ENCODE peak calls at places on chromosomes 3 and 15, in nine cellular contexts. One of them, this sample, is unnamed.

GRCh38 chr3:15055019-15055557 is 10.0 kb downstream of the MRPS25 start:
- DNase-seq in psoas muscle: no peak
- DNase-seq in heart right ventricle: no peak
- DNase-seq in iPS DF 6.9: no peak
- DNase-seq in small intestine: peak; percentile 46
- DNase-seq in Caco-2: no peak
- DNase-seq in left lung: no peak
- DNase-seq in thoracic aorta: no peak
- DNase-seq in tibial artery: no peak
- DNase-seq in this sample: no peak

GRCh38 chr3:43373588-43373935 is 87.2 kb downstream of the SNRK start:
- DNase-seq in thoracic aorta: no peak
- DNase-seq in iPS DF 6.9: no peak
- DNase-seq in tibial artery: no peak
- DNase-seq in heart right ventricle: no peak
- DNase-seq in psoas muscle: no peak
- DNase-seq in small intestine: no peak
- DNase-seq in Caco-2: no peak
- DNase-seq in left lung: no peak
- DNase-seq in this sample: no peak

GRCh38 chr15:67850995-67851535 is 11.2 kb upstream of the RNU6-1 start:
- DNase-seq in tibial artery: no peak
- DNase-seq in psoas muscle: no peak
- DNase-seq in iPS DF 6.9: no peak
- DNase-seq in left lung: no peak
- DNase-seq in heart right ventricle: no peak
- DNase-seq in small intestine: no peak
- DNase-seq in Caco-2: no peak
- DNase-seq in thoracic aorta: no peak
- DNase-seq in this sample: no peak

GRCh38 chr15:77506311-77507150 is 85.8 kb downstream of the HMG20A start:
- DNase-seq in small intestine: peak; percentile 54
- DNase-seq in heart right ventricle: peak; percentile 91
- DNase-seq in tibial artery: peak; percentile 74
- DNase-seq in left lung: no peak
- DNase-seq in Caco-2: no peak
- DNase-seq in psoas muscle: peak; percentile 75
- DNase-seq in iPS DF 6.9: no peak
- DNase-seq in thoracic aorta: no peak
- DNase-seq in this sample: peak; percentile 76

GRCh38 chr3:171261487-171261886 is 198.7 kb downstream of the TNIK start:
- DNase-seq in iPS DF 6.9: no peak
- DNase-seq in left lung: no peak
- DNase-seq in Caco-2: no peak
- DNase-seq in thoracic aorta: no peak
- DNase-seq in small intestine: peak; percentile 84
- DNase-seq in tibial artery: no peak
- DNase-seq in psoas muscle: no peak
- DNase-seq in heart right ventricle: no peak
- DNase-seq in this sample: peak; percentile 39

GRCh38 chr15:39426552-39427532 is 154.0 kb upstream of the THBS1 start:
- DNase-seq in tibial artery: peak; percentile 75
- DNase-seq in iPS DF 6.9: no peak
- DNase-seq in psoas muscle: peak; percentile 60
- DNase-seq in Caco-2: no peak
- DNase-seq in left lung: peak; percentile 89
- DNase-seq in heart right ventricle: peak; percentile 44
- DNase-seq in small intestine: peak; percentile 18
- DNase-seq in thoracic aorta: no peak
- DNase-seq in this sample: peak; percentile 36

GRCh38 chr3:36893137-36893557 is 51.7 kb downstream of the TRANK1 start:
- DNase-seq in small intestine: peak; percentile 58
- DNase-seq in iPS DF 6.9: peak; percentile 13
- DNase-seq in psoas muscle: no peak
- DNase-seq in heart right ventricle: peak; percentile 71
- DNase-seq in Caco-2: no peak
- DNase-seq in tibial artery: no peak
- DNase-seq in thoracic aorta: no peak
- DNase-seq in left lung: no peak
- DNase-seq in this sample: no peak

GRCh38 chr15:23532019-23532418 is 33.5 kb upstream of the MKRN3 start:
- DNase-seq in small intestine: no peak
- DNase-seq in heart right ventricle: no peak
- DNase-seq in left lung: no peak
- DNase-seq in Caco-2: no peak
- DNase-seq in thoracic aorta: no peak
- DNase-seq in tibial artery: no peak
- DNase-seq in psoas muscle: no peak
- DNase-seq in iPS DF 6.9: no peak
- DNase-seq in this sample: no peak

GRCh38 chr15:85766007-85766831 is 28.5 kb downstream of the KLHL25 start:
- DNase-seq in heart right ventricle: no peak
- DNase-seq in small intestine: no peak
- DNase-seq in iPS DF 6.9: no peak
- DNase-seq in Caco-2: no peak
- DNase-seq in thoracic aorta: no peak
- DNase-seq in tibial artery: no peak
- DNase-seq in psoas muscle: no peak
- DNase-seq in left lung: peak; percentile 52
- DNase-seq in this sample: no peak

GRCh38 chr3:186653984-186654383 is 11.8 kb upstream of the HRG start:
- DNase-seq in iPS DF 6.9: peak; percentile 50
- DNase-seq in thoracic aorta: no peak
- DNase-seq in psoas muscle: no peak
- DNase-seq in heart right ventricle: no peak
- DNase-seq in Caco-2: peak; percentile 61
- DNase-seq in tibial artery: no peak
- DNase-seq in left lung: no peak
- DNase-seq in small intestine: no peak
- DNase-seq in this sample: no peak

GRCh38 chr3:173397161-173398110 is at the start of gene NLGN1:
- DNase-seq in Caco-2: no peak
- DNase-seq in psoas muscle: peak; percentile 83
- DNase-seq in small intestine: no peak
- DNase-seq in iPS DF 6.9: no peak
- DNase-seq in tibial artery: peak; percentile 83
- DNase-seq in left lung: peak; percentile 80
- DNase-seq in thoracic aorta: peak; percentile 4
- DNase-seq in heart right ventricle: peak; percentile 68
- DNase-seq in this sample: peak; percentile 57

DNA sequence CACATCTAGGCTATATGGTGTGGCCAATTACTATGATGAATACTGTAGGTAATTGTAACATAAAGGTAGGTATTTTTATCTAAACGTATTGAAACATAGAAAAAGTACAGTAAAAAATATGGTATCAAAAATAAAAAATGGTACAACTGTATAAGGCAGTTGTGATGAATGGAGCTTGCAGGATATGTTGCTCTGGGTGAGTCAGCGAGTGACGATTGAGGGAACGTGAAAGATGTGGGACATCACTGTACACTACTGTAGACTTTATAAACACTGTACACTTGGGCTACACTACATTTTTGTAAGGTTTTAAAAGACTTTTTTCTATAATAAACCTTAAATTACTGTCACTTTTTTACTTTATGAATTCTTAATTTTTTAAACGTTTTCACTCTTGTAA is 10.3 kb downstream of the CTNNB1 start:
- DNase-seq in heart right ventricle: no peak
- DNase-seq in small intestine: no peak
- DNase-seq in Caco-2: no peak
- DNase-seq in tibial artery: no peak
- DNase-seq in thoracic aorta: no peak
- DNase-seq in psoas muscle: no peak
- DNase-seq in left lung: no peak
- DNase-seq in iPS DF 6.9: no peak
- DNase-seq in this sample: no peak
- H3K4me1 ChIP-seq in heart right ventricle: peaks cover 73% of the 10 kb centered on the region
- H3K4me1 ChIP-seq in small intestine: peaks cover 17% of the 10 kb centered on the region
- H3K4me1 ChIP-seq in Caco-2: peaks cover 29% of the 10 kb centered on the region
- H3K4me1 ChIP-seq in tibial artery: peaks cover 59% of the 10 kb centered on the region
- H3K4me1 ChIP-seq in thoracic aorta: peaks cover 53% of the 10 kb centered on the region
- H3K4me1 ChIP-seq in psoas muscle: peaks cover 69% of the 10 kb centered on the region
- H3K4me1 ChIP-seq in left lung: peaks cover 41% of the 10 kb centered on the region
- H3K4me1 ChIP-seq in iPS DF 6.9: no peaks in the 10 kb centered on the region
- H3K4me1 ChIP-seq in this sample: peaks cover 27% of the 10 kb centered on the region

GRCh38 chr3:149581681-149582349 is 76.0 kb downstream of the WWTR1 start:
- DNase-seq in Caco-2: no peak
- DNase-seq in heart right ventricle: no peak
- DNase-seq in tibial artery: peak; percentile 82
- DNase-seq in psoas muscle: peak; percentile 56
- DNase-seq in thoracic aorta: no peak
- DNase-seq in left lung: no peak
- DNase-seq in iPS DF 6.9: no peak
- DNase-seq in small intestine: peak; percentile 53
- DNase-seq in this sample: no peak

GRCh38 chr3:149579838-149580542 is 77.8 kb downstream of the WWTR1 start:
- DNase-seq in iPS DF 6.9: no peak
- DNase-seq in thoracic aorta: no peak
- DNase-seq in heart right ventricle: no peak
- DNase-seq in small intestine: no peak
- DNase-seq in Caco-2: no peak
- DNase-seq in psoas muscle: no peak
- DNase-seq in left lung: no peak
- DNase-seq in tibial artery: no peak
- DNase-seq in this sample: no peak

GRCh38 chr3:149581248-149581647 is 76.6 kb downstream of the WWTR1 start:
- DNase-seq in psoas muscle: no peak
- DNase-seq in Caco-2: no peak
- DNase-seq in iPS DF 6.9: no peak
- DNase-seq in tibial artery: no peak
- DNase-seq in small intestine: no peak
- DNase-seq in heart right ventricle: no peak
- DNase-seq in left lung: no peak
- DNase-seq in thoracic aorta: no peak
- DNase-seq in this sample: no peak

GRCh38 chr3:149577801-149578200 is 80.0 kb downstream of the WWTR1 start:
- DNase-seq in iPS DF 6.9: no peak
- DNase-seq in left lung: no peak
- DNase-seq in tibial artery: no peak
- DNase-seq in small intestine: no peak
- DNase-seq in Caco-2: no peak
- DNase-seq in thoracic aorta: no peak
- DNase-seq in psoas muscle: no peak
- DNase-seq in heart right ventricle: no peak
- DNase-seq in this sample: no peak

DNA sequence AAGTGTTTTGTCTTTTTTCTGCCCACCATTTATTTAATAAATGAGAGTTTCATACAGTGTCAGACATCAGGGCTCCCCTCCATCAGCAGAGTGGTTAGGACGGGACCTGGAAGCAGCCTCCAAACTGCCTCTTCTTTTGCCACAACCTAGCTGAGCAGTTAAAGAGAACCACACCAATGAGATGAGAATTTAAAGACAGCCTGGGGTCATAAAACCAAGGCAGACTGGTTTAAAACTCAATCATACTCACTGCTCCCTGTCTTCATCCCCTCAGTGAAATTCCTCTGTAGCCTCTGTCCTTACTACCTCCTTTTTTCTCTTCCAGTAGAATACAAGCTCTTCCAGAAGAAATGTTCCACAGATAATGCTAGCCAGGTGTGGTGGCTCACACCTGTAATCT is 78.7 kb downstream of the WWTR1 start:
- DNase-seq in small intestine: no peak
- DNase-seq in psoas muscle: no peak
- DNase-seq in Caco-2: no peak
- DNase-seq in heart right ventricle: no peak
- DNase-seq in tibial artery: no peak
- DNase-seq in left lung: no peak
- DNase-seq in iPS DF 6.9: no peak
- DNase-seq in thoracic aorta: no peak
- DNase-seq in this sample: no peak
- H3K4me1 ChIP-seq in small intestine: no peaks in the 10 kb centered on the region
- H3K4me1 ChIP-seq in psoas muscle: peaks cover 87% of the 10 kb centered on the region
- H3K4me1 ChIP-seq in Caco-2: no peaks in the 10 kb centered on the region
- H3K4me1 ChIP-seq in heart right ventricle: peaks cover 85% of the 10 kb centered on the region
- H3K4me1 ChIP-seq in tibial artery: peaks cover 87% of the 10 kb centered on the region
- H3K4me1 ChIP-seq in left lung: peaks cover 29% of the 10 kb centered on the region
- H3K4me1 ChIP-seq in iPS DF 6.9: peaks cover 10% of the 10 kb centered on the region
- H3K4me1 ChIP-seq in thoracic aorta: peaks cover 82% of the 10 kb centered on the region
- H3K4me1 ChIP-seq in this sample: peaks cover 7% of the 10 kb centered on the region

GRCh38 chr15:75042730-75043508 is 19.5 kb downstream of the PPCDC start:
- DNase-seq in small intestine: peak; percentile 96
- DNase-seq in tibial artery: peak; percentile 90
- DNase-seq in psoas muscle: peak; percentile 80
- DNase-seq in left lung: peak; percentile 98
- DNase-seq in Caco-2: peak; percentile 79
- DNase-seq in heart right ventricle: peak; percentile 83
- DNase-seq in thoracic aorta: peak; percentile 38
- DNase-seq in iPS DF 6.9: no peak
- DNase-seq in this sample: peak; percentile 88
- H3K4me1 ChIP-seq in small intestine: peaks cover 18% of the 10 kb centered on the region
- H3K4me1 ChIP-seq in tibial artery: peaks cover 48% of the 10 kb centered on the region
- H3K4me1 ChIP-seq in psoas muscle: peaks cover 47% of the 10 kb centered on the region
- H3K4me1 ChIP-seq in left lung: peaks cover 45% of the 10 kb centered on the region
- H3K4me1 ChIP-seq in Caco-2: peaks cover 36% of the 10 kb centered on the region
- H3K4me1 ChIP-seq in heart right ventricle: peaks cover 59% of the 10 kb centered on the region
- H3K4me1 ChIP-seq in thoracic aorta: peaks cover 44% of the 10 kb centered on the region
- H3K4me1 ChIP-seq in iPS DF 6.9: peaks cover 5% of the 10 kb centered on the region
- H3K4me1 ChIP-seq in this sample: peaks cover 49% of the 10 kb centered on the region

GRCh38 chr3:128348805-128349531 is 117.7 kb downstream of the DNAJB8 start:
- DNase-seq in small intestine: no peak
- DNase-seq in thoracic aorta: no peak
- DNase-seq in psoas muscle: peak; percentile 28
- DNase-seq in left lung: no peak
- DNase-seq in Caco-2: no peak
- DNase-seq in tibial artery: no peak
- DNase-seq in heart right ventricle: no peak
- DNase-seq in iPS DF 6.9: no peak
- DNase-seq in this sample: no peak
- H3K4me1 ChIP-seq in small intestine: no peaks in the 10 kb centered on the region
- H3K4me1 ChIP-seq in thoracic aorta: no peaks in the 10 kb centered on the region
- H3K4me1 ChIP-seq in psoas muscle: peaks cover 1% of the 10 kb centered on the region
- H3K4me1 ChIP-seq in left lung: peaks cover 3% of the 10 kb centered on the region
- H3K4me1 ChIP-seq in Caco-2: peaks cover 14% of the 10 kb centered on the region
- H3K4me1 ChIP-seq in tibial artery: peaks cover 3% of the 10 kb centered on the region
- H3K4me1 ChIP-seq in heart right ventricle: peaks cover 1% of the 10 kb centered on the region
- H3K4me1 ChIP-seq in iPS DF 6.9: peaks cover 7% of the 10 kb centered on the region
- H3K4me1 ChIP-seq in this sample: peaks cover under 1% of the 10 kb centered on the region

DNA sequence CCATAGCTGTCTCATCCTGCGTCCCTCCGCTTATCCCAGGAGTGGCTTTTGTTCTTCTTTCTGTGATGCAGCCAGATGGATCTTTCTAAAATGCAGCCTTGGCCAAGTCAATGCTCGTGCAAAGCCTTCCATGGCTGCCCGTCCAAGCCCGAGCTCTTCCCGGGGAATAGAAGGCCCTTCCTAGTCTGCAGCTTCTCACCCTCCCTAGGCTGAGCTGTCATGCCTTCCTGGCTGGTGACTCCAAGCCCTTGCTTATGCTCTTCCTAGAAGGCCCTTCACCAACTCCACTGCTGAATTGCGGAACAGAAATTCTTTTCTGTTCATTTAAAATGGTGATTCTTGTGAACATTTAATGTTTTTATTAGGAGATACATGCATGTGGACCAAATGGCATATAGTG is 95.9 kb downstream of the SMAD6 start:
- DNase-seq in small intestine: no peak
- DNase-seq in heart right ventricle: no peak
- DNase-seq in Caco-2: no peak
- DNase-seq in thoracic aorta: no peak
- DNase-seq in left lung: no peak
- DNase-seq in iPS DF 6.9: no peak
- DNase-seq in tibial artery: peak; percentile 40
- DNase-seq in psoas muscle: no peak
- DNase-seq in this sample: no peak
- H3K4me1 ChIP-seq in small intestine: no peaks in the 10 kb centered on the region
- H3K4me1 ChIP-seq in heart right ventricle: peaks cover 9% of the 10 kb centered on the region
- H3K4me1 ChIP-seq in Caco-2: peaks cover 14% of the 10 kb centered on the region
- H3K4me1 ChIP-seq in thoracic aorta: peaks cover 9% of the 10 kb centered on the region
- H3K4me1 ChIP-seq in left lung: peaks cover 10% of the 10 kb centered on the region
- H3K4me1 ChIP-seq in iPS DF 6.9: peaks cover 1% of the 10 kb centered on the region
- H3K4me1 ChIP-seq in tibial artery: peaks cover 15% of the 10 kb centered on the region
- H3K4me1 ChIP-seq in psoas muscle: peaks cover 6% of the 10 kb centered on the region
- H3K4me1 ChIP-seq in this sample: peaks cover 9% of the 10 kb centered on the region

GRCh38 chr3:72376917-72377710 is 471.1 kb downstream of the SHQ1 start:
- DNase-seq in thoracic aorta: no peak
- DNase-seq in heart right ventricle: no peak
- DNase-seq in tibial artery: no peak
- DNase-seq in iPS DF 6.9: no peak
- DNase-seq in Caco-2: no peak
- DNase-seq in psoas muscle: no peak
- DNase-seq in small intestine: no peak
- DNase-seq in left lung: no peak
- DNase-seq in this sample: no peak
- H3K4me1 ChIP-seq in thoracic aorta: peaks cover 11% of the 10 kb centered on the region
- H3K4me1 ChIP-seq in heart right ventricle: peaks cover 19% of the 10 kb centered on the region
- H3K4me1 ChIP-seq in tibial artery: peaks cover 13% of the 10 kb centered on the region
- H3K4me1 ChIP-seq in iPS DF 6.9: peaks cover 4% of the 10 kb centered on the region
- H3K4me1 ChIP-seq in Caco-2: peaks cover 15% of the 10 kb centered on the region
- H3K4me1 ChIP-seq in psoas muscle: peaks cover 22% of the 10 kb centered on the region
- H3K4me1 ChIP-seq in small intestine: no peaks in the 10 kb centered on the region
- H3K4me1 ChIP-seq in left lung: no peaks in the 10 kb centered on the region
- H3K4me1 ChIP-seq in this sample: peaks cover 24% of the 10 kb centered on the region

This sample was measured in mucosa of descending colon.